ENCODE peak calls at places on chromosomes 16 and 17, in eight cellular contexts. S, H, F, P, O, Z, E and U are unnamed samples.
A peak's percentile ranks its signal among the peaks of the same experiment; 100 is the strongest.

GRCh38 chr16:46765050-46765449 is 16.9 kb upstream of the MYLK3 start:
- DNase-seq in F (no peak), H (no peak), O (no peak), Z (no peak), P (no peak), S (no peak), E (no peak), U (no peak)

GRCh38 chr16:86844691-86845090 is 266.3 kb downstream of the FOXL1 start:
- DNase-seq in Z (no peak), S (no peak), P (no peak), E (no peak), H (no peak), F (no peak), O (no peak), U (no peak)

GRCh38 chr16:12572316-12572985 is 231.2 kb downstream of the CPPED1 start:
- DNase-seq in H (no peak), P (no peak), Z (no peak), E (no peak), S (no peak), F (no peak), O (no peak), U (no peak)

GRCh38 chr16:12573300-12573699 is 230.4 kb downstream of the CPPED1 start:
- DNase-seq in O (no peak), P (no peak), H (no peak), S (no peak), Z (no peak), E (no peak), F (peak; percentile 19), U (no peak)

GRCh38 chr16:73846292-73846849 is 450.2 kb upstream of the PSMD7 start:
- DNase-seq in F (no peak), O (peak; percentile 42), H (peak; percentile 57), P (no peak), S (no peak), Z (no peak), E (no peak), U (no peak)

GRCh38 chr17:75060434-75061054 is 13.5 kb downstream of the KCTD2 start:
- DNase-seq in O (no peak), E (no peak), F (no peak), H (no peak), P (no peak), Z (no peak), S (no peak), U (no peak)

GRCh38 chr16:19997264-19997663 is 76.4 kb downstream of the GPR139 start:
- DNase-seq in F (no peak), O (no peak), P (no peak), Z (no peak), S (no peak), H (no peak), E (no peak), U (no peak)

GRCh38 chr17:27663862-27664605 is 33.0 kb downstream of the LGALS9 start:
- DNase-seq in S (no peak), P (no peak), Z (no peak), E (no peak), O (no peak), H (no peak), F (no peak), U (no peak)

GRCh38 chr17:45869676-45870341 is 24.5 kb upstream of the MAPT start:
- DNase-seq in P (no peak), H (peak; percentile 56), Z (no peak), O (no peak), F (no peak), S (no peak), E (no peak), U (no peak)

GRCh38 chr16:12695454-12695853 is 108.2 kb downstream of the CPPED1 start:
- DNase-seq in E (no peak), Z (no peak), F (no peak), P (no peak), S (no peak), O (no peak), H (no peak), U (no peak)

GRCh38 chr16:85913688-85914422 is 14.9 kb downstream of the IRF8 start:
- DNase-seq in F (no peak), S (no peak), O (no peak), Z (no peak), P (no peak), E (no peak), H (no peak), U (no peak)

GRCh38 chr16:48454051-48454450 is 68.8 kb upstream of the SIAH1 start:
- DNase-seq in E (no peak), S (no peak), Z (no peak), O (no peak), H (no peak), P (no peak), F (no peak), U (no peak)

GRCh38 chr16:68629315-68629900 is 15.7 kb upstream of the CDH3 start:
- DNase-seq in F (no peak), S (no peak), E (no peak), P (no peak), H (no peak), O (no peak), Z (no peak), U (no peak)

GRCh38 chr17:40540448-40540847 is 24.8 kb downstream of the CCR7 start:
- DNase-seq in H (no peak), E (no peak), Z (no peak), S (peak; percentile 37), F (no peak), P (no peak), O (no peak), U (peak; percentile 52)

GRCh38 chr17:29645516-29646051 is 22.9 kb upstream of the CORO6 start:
- DNase-seq in P (no peak), H (no peak), E (no peak), O (no peak), S (no peak), Z (peak; percentile 61), F (no peak), U (no peak)

GRCh38 chr17:52546990-52547389 is 388.5 kb upstream of the CA10 start:
- DNase-seq in P (no peak), E (no peak), F (no peak), Z (no peak), S (no peak), H (no peak), O (no peak), U (no peak)

GRCh38 chr16:720507-720989 is 398 bp upstream of the ANTKMT start:
- DNase-seq in F (no peak), E (peak; percentile 68), H (peak; percentile 81), O (peak; percentile 78), S (no peak), P (no peak), Z (no peak), U (no peak)

GRCh38 chr16:57485091-57485915 is 990 bp downstream of the DOK4 start:
- DNase-seq in F (no peak), P (peak; percentile 48), S (no peak), H (no peak), Z (no peak), O (no peak), E (no peak), U (no peak)

GRCh38 chr17:75105269-75106080 is 4.3 kb upstream of the ARMC7 start:
- DNase-seq in P (no peak), Z (peak; percentile 82), S (no peak), F (peak; percentile 38), O (peak; percentile 60), H (peak; percentile 45), E (peak; percentile 59), U (no peak)

GRCh38 chr17:7296189-7296861 is 1.9 kb upstream of the YBX2 start:
- DNase-seq in O (peak; percentile 92), H (peak; percentile 85), E (peak; percentile 71), F (peak; percentile 69), S (peak; percentile 57), P (peak; percentile 75), Z (peak; percentile 77), U (no peak)

GRCh38 chr17:47736501-47737211 is 3.6 kb downstream of the TBX21 start:
- DNase-seq in E (no peak), F (peak; percentile 15), Z (no peak), P (peak; percentile 39), O (no peak), S (no peak), H (no peak), U (peak; percentile 18)

GRCh38 chr17:59620518-59621259 is 994 bp downstream of the CLTC start:
- DNase-seq in P (no peak), F (peak; percentile 41), O (peak; percentile 57), E (peak; percentile 70), S (peak; percentile 45), Z (peak; percentile 48), H (peak; percentile 45), U (peak; percentile 50)
- H3K27ac ChIP-seq in P (peak overlapping the region; percentile 99), F (peak overlapping the region; percentile 94), O (peak overlapping the region; percentile 99), E (peak overlapping the region; percentile 97), S (peak overlapping the region; percentile 95), Z (peak overlapping the region; percentile 94), H (peak overlapping the region; percentile 98), U (peak overlapping the region; percentile 94)

DNA sequence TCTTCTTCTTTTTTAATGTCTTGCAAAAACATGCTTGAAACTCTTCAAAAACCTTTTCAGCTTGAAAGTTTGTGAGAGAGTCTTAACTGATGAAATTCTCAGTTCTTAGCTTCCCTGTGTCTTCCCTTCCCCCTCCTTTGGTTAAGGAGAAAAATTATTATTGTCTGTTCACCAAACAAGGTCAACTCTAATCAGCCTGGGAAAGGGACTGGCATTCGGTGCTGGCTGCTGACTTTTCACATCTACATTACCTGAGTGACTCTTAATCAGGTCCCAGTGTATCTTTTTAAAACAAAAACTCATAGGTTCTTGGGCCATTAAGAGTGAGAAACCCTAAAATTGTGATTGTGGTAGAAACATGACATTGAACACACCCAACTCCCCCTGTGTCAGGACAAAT is 39.1 kb upstream of the AXIN2 start:
- DNase-seq in F (no peak), Z (no peak), O (no peak), P (no peak), H (no peak), S (no peak), E (no peak), U (no peak)
- H3K4me1 ChIP-seq in F (no peaks in the 10 kb centered on the region), Z (no peaks in the 10 kb centered on the region), O (peaks cover 3% of the 10 kb centered on the region), P (no peaks in the 10 kb centered on the region), H (no peaks in the 10 kb centered on the region), S (no peaks in the 10 kb centered on the region), E (peaks cover 11% of the 10 kb centered on the region), U (no peaks in the 10 kb centered on the region)

GRCh38 chr16:16073884-16074781 is 124.7 kb downstream of the ABCC1 start:
- DNase-seq in S (no peak), Z (peak; percentile 63), O (peak; percentile 90), P (no peak), H (no peak), F (no peak), E (no peak), U (no peak)

GRCh38 chr16:16080465-16081065 is 131.1 kb downstream of the ABCC1 start:
- DNase-seq in S (no peak), O (no peak), Z (no peak), F (no peak), H (no peak), E (no peak), P (no peak), U (no peak)

GRCh38 chr16:16071631-16072244 is 122.3 kb downstream of the ABCC1 start:
- DNase-seq in E (no peak), Z (no peak), S (no peak), O (peak; percentile 42), F (no peak), P (no peak), H (no peak), U (no peak)

GRCh38 chr16:16076400-16076901 is 127.0 kb downstream of the ABCC1 start:
- DNase-seq in O (no peak), H (no peak), Z (no peak), S (no peak), E (no peak), P (no peak), F (no peak), U (no peak)

GRCh38 chr16:16075463-16076399 is 126.3 kb downstream of the ABCC1 start:
- DNase-seq in H (no peak), E (no peak), Z (peak; percentile 69), S (no peak), O (no peak), F (no peak), P (no peak), U (no peak)
- H3K27ac ChIP-seq in H (no peak overlapping the region), E (no peak overlapping the region), Z (no peak overlapping the region), S (no peak overlapping the region), O (peak overlapping the region; percentile 97), F (no peak overlapping the region), P (peak overlapping the region; percentile 10), U (no peak overlapping the region)

GRCh38 chr17:80600586-80600985 is 55.9 kb downstream of the RPTOR start:
- DNase-seq in Z (no peak), O (no peak), F (no peak), P (no peak), H (no peak), E (no peak), S (no peak), U (no peak)
- H3K4me1 ChIP-seq in Z (peaks cover 4% of the 10 kb centered on the region), O (no peaks in the 10 kb centered on the region), F (no peaks in the 10 kb centered on the region), P (no peaks in the 10 kb centered on the region), H (peaks cover 7% of the 10 kb centered on the region), E (no peaks in the 10 kb centered on the region), S (peaks cover 18% of the 10 kb centered on the region), U (peaks cover 26% of the 10 kb centered on the region)